ENCODE peak calls at places on chromosomes 2 and 18, in seven cellular contexts. One of them, this sample, is unnamed. For H3K4me1, the result is how much of the 10 kb centered on the place peaks cover.

GRCh38 chr2:37561615-37562569 is 109.5 kb downstream of the CDC42EP3 start:
- DNase-seq in mesenchymal stem cell: peak
- DNase-seq in H1: no peak
- DNase-seq in mesendoderm: peak
- DNase-seq in IMR-90: peak
- DNase-seq in H9: peak
- DNase-seq in neuronal stem cell: no peak
- DNase-seq in this sample: peak

GRCh38 chr18:21123290-21123926 is 11.8 kb upstream of the ROCK1 start:
- DNase-seq in H1: no peak
- DNase-seq in mesenchymal stem cell: no peak
- DNase-seq in IMR-90: no peak
- DNase-seq in H9: no peak
- DNase-seq in neuronal stem cell: no peak
- DNase-seq in mesendoderm: no peak
- DNase-seq in this sample: no peak

GRCh38 chr2:119659601-119660342 is 19.2 kb upstream of the TMEM177 start:
- DNase-seq in IMR-90: peak
- DNase-seq in mesenchymal stem cell: peak
- DNase-seq in H9: peak
- DNase-seq in H1: no peak
- DNase-seq in neuronal stem cell: peak
- DNase-seq in mesendoderm: peak
- DNase-seq in this sample: peak

GRCh38 chr2:5076599-5076998 is 615.6 kb upstream of the SOX11 start:
- DNase-seq in H9: peak
- DNase-seq in mesenchymal stem cell: no peak
- DNase-seq in neuronal stem cell: no peak
- DNase-seq in IMR-90: no peak
- DNase-seq in H1: no peak
- DNase-seq in mesendoderm: peak
- DNase-seq in this sample: no peak

GRCh38 chr2:23698733-23699391 is 228.1 kb downstream of the ATAD2B start:
- DNase-seq in mesendoderm: peak
- DNase-seq in IMR-90: peak
- DNase-seq in neuronal stem cell: no peak
- DNase-seq in H1: no peak
- DNase-seq in mesenchymal stem cell: peak
- DNase-seq in H9: peak
- DNase-seq in this sample: no peak

GRCh38 chr2:61763605-61764034 is 90.2 kb downstream of the FAM161A start:
- DNase-seq in neuronal stem cell: no peak
- DNase-seq in mesenchymal stem cell: peak
- DNase-seq in H1: peak
- DNase-seq in mesendoderm: no peak
- DNase-seq in H9: no peak
- DNase-seq in IMR-90: peak
- DNase-seq in this sample: no peak

GRCh38 chr2:57876313-57876712 is 170.3 kb upstream of the VRK2 start:
- DNase-seq in IMR-90: no peak
- DNase-seq in H1: no peak
- DNase-seq in mesendoderm: no peak
- DNase-seq in neuronal stem cell: no peak
- DNase-seq in H9: no peak
- DNase-seq in mesenchymal stem cell: no peak
- DNase-seq in this sample: no peak

GRCh38 chr2:203327582-203327917 is 644 bp upstream of the ABI2 start:
- DNase-seq in mesendoderm: no peak
- DNase-seq in H9: no peak
- DNase-seq in mesenchymal stem cell: no peak
- DNase-seq in neuronal stem cell: no peak
- DNase-seq in IMR-90: no peak
- DNase-seq in H1: no peak
- DNase-seq in this sample: no peak

GRCh38 chr2:165227571-165227970 is 11.6 kb upstream of the SCN2A start:
- DNase-seq in mesenchymal stem cell: no peak
- DNase-seq in H1: no peak
- DNase-seq in H9: no peak
- DNase-seq in mesendoderm: no peak
- DNase-seq in neuronal stem cell: no peak
- DNase-seq in IMR-90: no peak
- DNase-seq in this sample: no peak

GRCh38 chr2:104476075-104476474 is 377.8 kb upstream of the POU3F3 start:
- DNase-seq in mesenchymal stem cell: no peak
- DNase-seq in H9: no peak
- DNase-seq in IMR-90: no peak
- DNase-seq in H1: no peak
- DNase-seq in mesendoderm: no peak
- DNase-seq in neuronal stem cell: no peak
- DNase-seq in this sample: no peak

GRCh38 chr2:189287982-189288494 is 108.5 kb upstream of the COL5A2 start:
- DNase-seq in neuronal stem cell: peak
- DNase-seq in mesendoderm: peak
- DNase-seq in mesenchymal stem cell: peak
- DNase-seq in H1: no peak
- DNase-seq in H9: no peak
- DNase-seq in IMR-90: peak
- DNase-seq in this sample: peak

GRCh38 chr2:232898592-232899541 is 28.8 kb downstream of the SNORC start:
- DNase-seq in IMR-90: peak
- DNase-seq in mesenchymal stem cell: peak
- DNase-seq in mesendoderm: no peak
- DNase-seq in neuronal stem cell: no peak
- DNase-seq in H9: no peak
- DNase-seq in H1: no peak
- DNase-seq in this sample: no peak

GRCh38 chr18:64091526-64091925 is 57.4 kb downstream of the LINC00305 start:
- DNase-seq in H1: no peak
- DNase-seq in H9: no peak
- DNase-seq in neuronal stem cell: no peak
- DNase-seq in IMR-90: no peak
- DNase-seq in mesenchymal stem cell: no peak
- DNase-seq in mesendoderm: no peak
- DNase-seq in this sample: no peak

GRCh38 chr2:109005686-109006204 is 16.7 kb upstream of the EDAR start:
- DNase-seq in mesenchymal stem cell: no peak
- DNase-seq in IMR-90: no peak
- DNase-seq in mesendoderm: no peak
- DNase-seq in H9: no peak
- DNase-seq in neuronal stem cell: no peak
- DNase-seq in H1: no peak
- DNase-seq in this sample: no peak

GRCh38 chr2:9680082-9680481 is 49.3 kb upstream of the YWHAQ start:
- DNase-seq in H1: no peak
- DNase-seq in mesendoderm: no peak
- DNase-seq in H9: no peak
- DNase-seq in neuronal stem cell: no peak
- DNase-seq in mesenchymal stem cell: no peak
- DNase-seq in IMR-90: no peak
- DNase-seq in this sample: no peak

GRCh38 chr18:3660719-3661118 is 210.7 kb downstream of the TGIF1 start:
- DNase-seq in IMR-90: no peak
- DNase-seq in neuronal stem cell: no peak
- DNase-seq in mesendoderm: no peak
- DNase-seq in mesenchymal stem cell: no peak
- DNase-seq in H1: no peak
- DNase-seq in H9: no peak
- DNase-seq in this sample: no peak

GRCh38 chr2:173354601-173355131 is at the start of gene CDCA7:
- DNase-seq in IMR-90: peak
- DNase-seq in H9: peak
- DNase-seq in neuronal stem cell: peak
- DNase-seq in H1: peak
- DNase-seq in mesendoderm: peak
- DNase-seq in mesenchymal stem cell: peak
- DNase-seq in this sample: peak

GRCh38 chr2:70523672-70523995 is 30.0 kb downstream of the TGFA start:
- DNase-seq in H9: no peak
- DNase-seq in IMR-90: no peak
- DNase-seq in mesendoderm: no peak
- DNase-seq in mesenchymal stem cell: no peak
- DNase-seq in neuronal stem cell: no peak
- DNase-seq in H1: no peak
- DNase-seq in this sample: no peak

GRCh38 chr2:57407742-57408343 is 638.8 kb upstream of the VRK2 start:
- DNase-seq in mesenchymal stem cell: peak
- DNase-seq in IMR-90: no peak
- DNase-seq in neuronal stem cell: peak
- DNase-seq in H1: peak
- DNase-seq in H9: peak
- DNase-seq in mesendoderm: no peak
- DNase-seq in this sample: no peak

GRCh38 chr18:13381907-13382682 is 163.5 kb downstream of the LDLRAD4 start:
- DNase-seq in IMR-90: peak
- DNase-seq in H9: no peak
- DNase-seq in mesendoderm: no peak
- DNase-seq in neuronal stem cell: no peak
- DNase-seq in mesenchymal stem cell: peak
- DNase-seq in H1: no peak
- DNase-seq in this sample: no peak

GRCh38 chr2:138395565-138396306 is 105.8 kb upstream of the SPOPL start:
- DNase-seq in IMR-90: peak
- DNase-seq in H9: no peak
- DNase-seq in H1: no peak
- DNase-seq in neuronal stem cell: no peak
- DNase-seq in mesendoderm: no peak
- DNase-seq in mesenchymal stem cell: peak
- DNase-seq in this sample: no peak

GRCh38 chr18:37742436-37742835 is 176.8 kb upstream of the CELF4 start:
- DNase-seq in mesenchymal stem cell: no peak
- DNase-seq in IMR-90: no peak
- DNase-seq in H1: no peak
- DNase-seq in H9: peak
- DNase-seq in neuronal stem cell: peak
- DNase-seq in mesendoderm: peak
- DNase-seq in this sample: no peak

GRCh38 chr18:48931680-48932461 is 18.9 kb downstream of the SMAD7 start:
- DNase-seq in IMR-90: no peak
- DNase-seq in H9: no peak
- DNase-seq in H1: no peak
- DNase-seq in neuronal stem cell: no peak
- DNase-seq in mesendoderm: peak
- DNase-seq in mesenchymal stem cell: no peak
- DNase-seq in this sample: no peak

GRCh38 chr2:73907840-73908452 is 15.1 kb downstream of the ACTG2 start:
- DNase-seq in H1: peak
- DNase-seq in H9: peak
- DNase-seq in IMR-90: peak
- DNase-seq in mesendoderm: peak
- DNase-seq in mesenchymal stem cell: no peak
- DNase-seq in neuronal stem cell: no peak
- DNase-seq in this sample: no peak

GRCh38 chr2:84031312-84031711 is 427.8 kb downstream of the SUCLG1 start:
- DNase-seq in neuronal stem cell: no peak
- DNase-seq in mesenchymal stem cell: no peak
- DNase-seq in H9: no peak
- DNase-seq in IMR-90: no peak
- DNase-seq in H1: no peak
- DNase-seq in mesendoderm: no peak
- DNase-seq in this sample: no peak
- H3K18ac ChIP-seq in neuronal stem cell: no peak
- H3K18ac ChIP-seq in mesenchymal stem cell: no peak
- H3K18ac ChIP-seq in H9: no peak
- H3K18ac ChIP-seq in IMR-90: no peak
- H3K18ac ChIP-seq in H1: no peak
- H3K18ac ChIP-seq in mesendoderm: no peak
- H3K18ac ChIP-seq in this sample: no peak

DNA sequence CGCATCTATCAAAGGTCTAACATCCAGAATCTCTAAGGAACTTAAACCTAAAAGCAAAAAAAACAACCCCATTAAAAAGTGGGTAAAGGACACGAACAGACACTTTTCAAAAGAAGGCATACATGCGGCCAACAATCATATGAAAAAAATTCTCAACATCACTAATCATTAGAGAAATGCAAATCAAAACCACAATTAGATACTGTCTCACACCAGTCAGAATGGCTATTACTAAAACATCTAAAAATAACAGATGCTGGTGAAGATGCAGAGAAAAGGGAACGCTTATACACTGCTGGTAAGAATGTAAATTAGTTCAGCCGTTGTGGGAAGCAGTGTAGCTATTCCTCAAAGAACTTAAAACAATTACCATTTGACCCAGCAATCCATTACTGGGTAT is 38.0 kb downstream of the PPP3R1 start:
- DNase-seq in mesendoderm: no peak
- DNase-seq in mesenchymal stem cell: no peak
- DNase-seq in H9: no peak
- DNase-seq in neuronal stem cell: no peak
- DNase-seq in IMR-90: no peak
- DNase-seq in H1: no peak
- DNase-seq in this sample: no peak
- H2AK5ac ChIP-seq in mesendoderm: no peak
- H2AK5ac ChIP-seq in mesenchymal stem cell: no peak
- H2AK5ac ChIP-seq in H9: no peak
- H2AK5ac ChIP-seq in neuronal stem cell: no peak
- H2AK5ac ChIP-seq in IMR-90: no peak
- H2AK5ac ChIP-seq in H1: no peak
- H2AK5ac ChIP-seq in this sample: no peak

DNA sequence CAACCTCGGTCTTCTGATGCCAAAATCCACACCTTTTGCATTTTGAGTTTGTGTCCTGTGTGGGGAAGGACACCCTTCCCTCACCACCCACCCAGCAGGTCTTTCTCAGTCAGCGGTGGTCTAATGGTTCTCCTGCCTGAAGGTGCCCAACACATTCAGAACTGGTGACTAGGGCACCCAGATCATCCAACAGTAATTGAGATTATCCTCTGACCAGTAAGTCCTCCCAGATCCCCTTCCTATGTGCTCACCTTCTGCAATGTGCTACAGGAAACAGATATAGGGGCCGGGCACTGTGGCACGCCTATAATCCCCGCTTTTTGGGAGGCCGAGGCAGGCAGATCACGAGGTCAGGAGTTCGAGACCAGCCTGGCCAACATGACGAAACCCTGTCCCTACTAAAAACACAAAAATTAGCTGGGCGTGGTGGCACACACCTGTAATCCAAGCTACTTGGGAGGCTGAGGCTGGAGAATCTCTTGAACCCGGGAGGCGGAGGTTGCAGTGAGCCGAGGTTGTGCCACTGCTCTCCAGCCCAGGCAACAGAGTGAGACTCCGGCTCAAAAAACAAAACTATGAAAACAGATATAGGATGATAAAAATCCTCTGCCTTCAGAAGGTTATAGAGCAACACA is 56.2 kb downstream of the REEP1 start:
- DNase-seq in H9: no peak
- DNase-seq in mesenchymal stem cell: no peak
- DNase-seq in IMR-90: no peak
- DNase-seq in mesendoderm: no peak
- DNase-seq in neuronal stem cell: no peak
- DNase-seq in H1: no peak
- DNase-seq in this sample: no peak
- H3K4me1 ChIP-seq in H9: under half
- H3K4me1 ChIP-seq in mesenchymal stem cell: under half
- H3K4me1 ChIP-seq in IMR-90: under half
- H3K4me1 ChIP-seq in mesendoderm: under half
- H3K4me1 ChIP-seq in neuronal stem cell: under half
- H3K4me1 ChIP-seq in H1: under half
- H3K4me1 ChIP-seq in this sample: under half

DNA sequence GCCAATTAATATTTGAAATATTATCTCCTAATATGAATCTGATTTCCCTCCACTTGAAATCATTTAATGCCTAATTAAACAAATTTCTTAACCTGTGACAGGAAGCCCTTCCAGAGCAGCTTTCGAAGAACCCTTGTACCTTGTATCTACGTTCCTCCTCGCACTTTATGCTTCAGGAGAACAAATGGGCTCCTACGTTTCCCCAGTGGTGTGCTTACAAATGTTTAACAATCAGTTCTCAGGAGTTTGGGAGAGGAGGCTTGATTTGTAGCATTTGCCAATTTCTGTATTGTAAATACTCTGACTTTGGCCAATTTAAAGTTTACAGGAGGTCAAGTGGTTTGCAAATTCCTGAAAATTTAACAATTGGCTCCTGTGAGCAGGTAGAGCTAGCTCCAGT is 327.8 kb downstream of the THSD7B start:
- DNase-seq in mesenchymal stem cell: no peak
- DNase-seq in neuronal stem cell: no peak
- DNase-seq in IMR-90: no peak
- DNase-seq in H1: no peak
- DNase-seq in H9: no peak
- DNase-seq in mesendoderm: no peak
- DNase-seq in this sample: no peak
- H3K18ac ChIP-seq in mesenchymal stem cell: no peak
- H3K18ac ChIP-seq in neuronal stem cell: no peak
- H3K18ac ChIP-seq in IMR-90: no peak
- H3K18ac ChIP-seq in H1: no peak
- H3K18ac ChIP-seq in H9: no peak
- H3K18ac ChIP-seq in mesendoderm: no peak
- H3K18ac ChIP-seq in this sample: no peak

This sample was measured in trophoblast cell.